ENCODE peak calls at places on chromosome X, in four cellular contexts. One of them, this sample, is unnamed.

GRCh38 chrX:31356501-31357263 is 284.8 kb upstream of the FTHL17 start:
- DNase-seq in fibroblast of lung: no peak
- DNase-seq in SK-N-SH: no peak
- DNase-seq in hepatocyte: no peak
- DNase-seq in this sample: no peak

GRCh38 chrX:145821291-145821897 is 3.8 kb downstream of the SLITRK2 start:
- DNase-seq in fibroblast of lung: no peak
- DNase-seq in SK-N-SH: no peak
- DNase-seq in hepatocyte: peak; percentile 41
- DNase-seq in this sample: no peak

GRCh38 chrX:80799616-80800015 is 10.1 kb downstream of the BRWD3 start:
- DNase-seq in fibroblast of lung: no peak
- DNase-seq in SK-N-SH: no peak
- DNase-seq in hepatocyte: no peak
- DNase-seq in this sample: no peak

GRCh38 chrX:127621780-127622179 is 430.4 kb downstream of the ACTRT1 start:
- DNase-seq in fibroblast of lung: no peak
- DNase-seq in SK-N-SH: no peak
- DNase-seq in hepatocyte: no peak
- DNase-seq in this sample: no peak

GRCh38 chrX:69493193-69493592 is 10.9 kb upstream of the NALF2 start:
- DNase-seq in fibroblast of lung: no peak
- DNase-seq in SK-N-SH: peak; percentile 45
- DNase-seq in hepatocyte: peak; percentile 37
- DNase-seq in this sample: peak; percentile 31

GRCh38 chrX:75155454-75155829 is 641 bp downstream of the ABCB7 start:
- DNase-seq in fibroblast of lung: peak; percentile 6
- DNase-seq in SK-N-SH: peak; percentile 2
- DNase-seq in hepatocyte: no peak
- DNase-seq in this sample: no peak

GRCh38 chrX:150577174-150577573 is 8.8 kb downstream of the MTM1 start:
- DNase-seq in fibroblast of lung: no peak
- DNase-seq in SK-N-SH: no peak
- DNase-seq in hepatocyte: no peak
- DNase-seq in this sample: no peak

GRCh38 chrX:54357414-54358377 is at the start of gene WNK3:
- DNase-seq in fibroblast of lung: peak; percentile 78
- DNase-seq in SK-N-SH: peak; percentile 86
- DNase-seq in hepatocyte: peak; percentile 91
- DNase-seq in this sample: no peak

GRCh38 chrX:111098874-111099273 is 2.9 kb downstream of the PAK3 start:
- DNase-seq in fibroblast of lung: peak; percentile 17
- DNase-seq in SK-N-SH: peak; percentile 68
- DNase-seq in hepatocyte: peak; percentile 77
- DNase-seq in this sample: peak; percentile 41

GRCh38 chrX:46561931-46562721 is 11.4 kb upstream of the CHST7 start:
- DNase-seq in fibroblast of lung: peak; percentile 53
- DNase-seq in SK-N-SH: no peak
- DNase-seq in hepatocyte: no peak
- DNase-seq in this sample: no peak

GRCh38 chrX:118047446-118048186 is 69.0 kb downstream of the KLHL13 start:
- DNase-seq in fibroblast of lung: no peak
- DNase-seq in SK-N-SH: no peak
- DNase-seq in hepatocyte: no peak
- DNase-seq in this sample: no peak

GRCh38 chrX:78104447-78105176 is 564 bp downstream of the PGK1 start:
- DNase-seq in fibroblast of lung: peak; percentile 43
- DNase-seq in SK-N-SH: peak; percentile 19
- DNase-seq in hepatocyte: peak; percentile 72
- DNase-seq in this sample: peak; percentile 48

GRCh38 chrX:17944833-17945497 is 83.9 kb upstream of the RAI2 start:
- DNase-seq in fibroblast of lung: no peak
- DNase-seq in SK-N-SH: peak; percentile 15
- DNase-seq in hepatocyte: peak; percentile 15
- DNase-seq in this sample: peak; percentile 14

GRCh38 chrX:11064851-11065600 is 46.1 kb upstream of the HCCS start:
- DNase-seq in fibroblast of lung: peak; percentile 84
- DNase-seq in SK-N-SH: no peak
- DNase-seq in hepatocyte: no peak
- DNase-seq in this sample: no peak

GRCh38 chrX:53684415-53685192 is 1.9 kb downstream of the HUWE1 start:
- DNase-seq in fibroblast of lung: no peak
- DNase-seq in SK-N-SH: no peak
- DNase-seq in hepatocyte: no peak
- DNase-seq in this sample: no peak

GRCh38 chrX:123083924-123084323 is 100.2 kb upstream of the GRIA3 start:
- DNase-seq in fibroblast of lung: peak; percentile 69
- DNase-seq in SK-N-SH: no peak
- DNase-seq in hepatocyte: no peak
- DNase-seq in this sample: no peak

GRCh38 chrX:131827935-131828334 is 195.2 kb upstream of the STK26 start:
- DNase-seq in fibroblast of lung: no peak
- DNase-seq in SK-N-SH: peak; percentile 28
- DNase-seq in hepatocyte: no peak
- DNase-seq in this sample: no peak

GRCh38 chrX:17413228-17413627 is 38.2 kb downstream of the NHS start:
- DNase-seq in fibroblast of lung: peak; percentile 94
- DNase-seq in SK-N-SH: no peak
- DNase-seq in hepatocyte: no peak
- DNase-seq in this sample: no peak

GRCh38 chrX:25011589-25012432 is 4.0 kb downstream of the ARX start:
- DNase-seq in fibroblast of lung: no peak
- DNase-seq in SK-N-SH: no peak
- DNase-seq in hepatocyte: no peak
- DNase-seq in this sample: no peak

GRCh38 chrX:131907488-131908314 is 115.4 kb upstream of the STK26 start:
- DNase-seq in fibroblast of lung: no peak
- DNase-seq in SK-N-SH: no peak
- DNase-seq in hepatocyte: no peak
- DNase-seq in this sample: no peak

GRCh38 chrX:153967536-153968214 is 3.9 kb downstream of the HCFC1 start:
- DNase-seq in fibroblast of lung: no peak
- DNase-seq in SK-N-SH: no peak
- DNase-seq in hepatocyte: no peak
- DNase-seq in this sample: no peak

GRCh38 chrX:40120838-40121580 is 23.3 kb upstream of the BCOR start:
- DNase-seq in fibroblast of lung: no peak
- DNase-seq in SK-N-SH: no peak
- DNase-seq in hepatocyte: no peak
- DNase-seq in this sample: no peak

GRCh38 chrX:108610141-108610540 is 126.2 kb downstream of the IRS4 start:
- DNase-seq in fibroblast of lung: no peak
- DNase-seq in SK-N-SH: no peak
- DNase-seq in hepatocyte: no peak
- DNase-seq in this sample: no peak

GRCh38 chrX:119887721-119888425 is 7.8 kb upstream of the AKAP14 start:
- DNase-seq in fibroblast of lung: peak; percentile 51
- DNase-seq in SK-N-SH: peak; percentile 86
- DNase-seq in hepatocyte: peak; percentile 78
- DNase-seq in this sample: no peak

GRCh38 chrX:106220177-106220576 is 52.1 kb downstream of the PWWP3B start:
- DNase-seq in fibroblast of lung: no peak
- DNase-seq in SK-N-SH: no peak
- DNase-seq in hepatocyte: no peak
- DNase-seq in this sample: no peak

GRCh38 chrX:49139713-49140112 is 16.2 kb upstream of the GPKOW start:
- DNase-seq in fibroblast of lung: no peak
- DNase-seq in SK-N-SH: no peak
- DNase-seq in hepatocyte: no peak
- DNase-seq in this sample: no peak

GRCh38 chrX:10014462-10015373 is 47.6 kb downstream of the CLDN34 start:
- DNase-seq in fibroblast of lung: peak; percentile 85
- DNase-seq in SK-N-SH: peak; percentile 92
- DNase-seq in hepatocyte: peak; percentile 91
- DNase-seq in this sample: peak; percentile 87

GRCh38 chrX:41304178-41304577 is 29.8 kb upstream of the DDX3X start:
- DNase-seq in fibroblast of lung: no peak
- DNase-seq in SK-N-SH: no peak
- DNase-seq in hepatocyte: no peak
- DNase-seq in this sample: no peak

GRCh38 chrX:107442914-107443527 is 6.4 kb upstream of the FRMPD3 start:
- DNase-seq in fibroblast of lung: no peak
- DNase-seq in SK-N-SH: no peak
- DNase-seq in hepatocyte: peak; percentile 19
- DNase-seq in this sample: no peak

GRCh38 chrX:78321809-78322208 is 5.6 kb downstream of the CYSLTR1 start:
- DNase-seq in fibroblast of lung: no peak
- DNase-seq in SK-N-SH: no peak
- DNase-seq in hepatocyte: no peak
- DNase-seq in this sample: peak; percentile 82

GRCh38 chrX:16665089-16665488 is 15.1 kb downstream of the S100G start:
- DNase-seq in fibroblast of lung: peak; percentile 62
- DNase-seq in SK-N-SH: no peak
- DNase-seq in hepatocyte: no peak
- DNase-seq in this sample: no peak

GRCh38 chrX:68822641-68823410 is 6.0 kb upstream of the EFNB1 start:
- DNase-seq in fibroblast of lung: peak; percentile 44
- DNase-seq in SK-N-SH: peak; percentile 66
- DNase-seq in hepatocyte: peak; percentile 73
- DNase-seq in this sample: no peak

GRCh38 chrX:38151426-38151825 is 69.2 kb downstream of the SRPX start:
- DNase-seq in fibroblast of lung: peak; percentile 90
- DNase-seq in SK-N-SH: no peak
- DNase-seq in hepatocyte: no peak
- DNase-seq in this sample: no peak

GRCh38 chrX:85024562-85024961 is 20.9 kb downstream of the APOOL start:
- DNase-seq in fibroblast of lung: no peak
- DNase-seq in SK-N-SH: no peak
- DNase-seq in hepatocyte: no peak
- DNase-seq in this sample: no peak

GRCh38 chrX:78548012-78548411 is 111.1 kb downstream of the RTL3 start:
- DNase-seq in fibroblast of lung: peak; percentile 59
- DNase-seq in SK-N-SH: no peak
- DNase-seq in hepatocyte: no peak
- DNase-seq in this sample: no peak

GRCh38 chrX:43500996-43501694 is 155.0 kb upstream of the MAOA start:
- DNase-seq in fibroblast of lung: no peak
- DNase-seq in SK-N-SH: peak; percentile 2
- DNase-seq in hepatocyte: no peak
- DNase-seq in this sample: no peak

GRCh38 chrX:43504394-43504793 is 151.7 kb upstream of the MAOA start:
- DNase-seq in fibroblast of lung: no peak
- DNase-seq in SK-N-SH: no peak
- DNase-seq in hepatocyte: peak; percentile 23
- DNase-seq in this sample: no peak

GRCh38 chrX:43505759-43506158 is 150.3 kb upstream of the MAOA start:
- DNase-seq in fibroblast of lung: no peak
- DNase-seq in SK-N-SH: no peak
- DNase-seq in hepatocyte: no peak
- DNase-seq in this sample: no peak

DNA sequence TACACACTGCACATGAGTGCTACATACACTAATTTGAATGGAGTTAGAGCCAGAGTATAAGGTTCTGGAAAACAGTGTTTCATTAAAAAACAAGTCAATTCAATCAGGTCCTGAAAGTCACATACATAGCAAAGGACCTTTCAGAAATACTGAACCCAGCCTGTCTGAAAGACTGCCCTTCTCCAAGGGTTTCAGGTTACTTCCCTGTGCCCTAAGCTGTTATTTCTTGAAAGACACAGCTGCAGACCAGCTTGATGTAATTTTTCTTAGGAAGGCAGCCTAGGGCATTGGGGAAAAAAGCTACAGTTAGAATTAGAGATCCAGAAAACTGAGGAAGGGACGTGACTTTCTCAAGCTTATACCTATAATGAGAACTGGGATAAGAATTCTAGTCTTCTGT is 155.9 kb upstream of the MAOA start:
- DNase-seq in fibroblast of lung: no peak
- DNase-seq in SK-N-SH: no peak
- DNase-seq in hepatocyte: no peak
- DNase-seq in this sample: no peak
- H3K27ac ChIP-seq in fibroblast of lung: no peak overlapping the region
- H3K27ac ChIP-seq in SK-N-SH: no peak overlapping the region
- H3K27ac ChIP-seq in hepatocyte: no peak overlapping the region
- H3K27ac ChIP-seq in this sample: no peak overlapping the region

GRCh38 chrX:370244-370962 is 16.3 kb downstream of the PPP2R3B start:
- DNase-seq in fibroblast of lung: no peak
- DNase-seq in SK-N-SH: no peak
- DNase-seq in hepatocyte: no peak
- DNase-seq in this sample: no peak

GRCh38 chrX:367349-367748 is 19.4 kb downstream of the PPP2R3B start:
- DNase-seq in fibroblast of lung: no peak
- DNase-seq in SK-N-SH: no peak
- DNase-seq in hepatocyte: no peak
- DNase-seq in this sample: no peak

GRCh38 chrX:367866-368265 is 18.8 kb downstream of the PPP2R3B start:
- DNase-seq in fibroblast of lung: no peak
- DNase-seq in SK-N-SH: no peak
- DNase-seq in hepatocyte: no peak
- DNase-seq in this sample: no peak

GRCh38 chrX:369563-370101 is 17.1 kb downstream of the PPP2R3B start:
- DNase-seq in fibroblast of lung: no peak
- DNase-seq in SK-N-SH: no peak
- DNase-seq in hepatocyte: no peak
- DNase-seq in this sample: no peak

GRCh38 chrX:368811-369562 is 17.7 kb downstream of the PPP2R3B start:
- DNase-seq in fibroblast of lung: peak; percentile 49
- DNase-seq in SK-N-SH: no peak
- DNase-seq in hepatocyte: no peak
- DNase-seq in this sample: no peak
- H3K4me2 ChIP-seq in fibroblast of lung: no peak overlapping the region
- H3K4me2 ChIP-seq in SK-N-SH: peak overlapping the region; percentile 33
- H3K4me2 ChIP-seq in hepatocyte: peak overlapping the region; percentile 57
- H3K4me2 ChIP-seq in this sample: no peak overlapping the region

DNA sequence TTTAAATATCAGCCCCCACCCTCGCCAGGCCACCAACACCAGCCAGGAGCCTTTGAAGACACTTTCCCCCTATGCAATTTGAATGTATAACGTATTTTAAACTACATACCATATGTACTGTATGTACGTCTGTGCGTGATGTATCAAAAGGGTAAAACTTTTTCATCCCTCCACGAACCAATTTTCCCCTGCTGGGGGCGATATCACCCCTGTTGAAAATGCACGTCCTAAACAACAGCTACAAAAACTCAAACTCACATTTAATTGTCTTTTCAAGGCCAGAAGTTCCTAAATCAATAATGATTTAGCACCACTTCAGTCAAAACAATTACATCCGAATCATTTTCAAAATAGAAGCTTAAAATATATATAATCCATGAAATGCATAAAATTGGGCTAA is 1.4 kb downstream of the VEGFD start:
- DNase-seq in fibroblast of lung: no peak
- DNase-seq in SK-N-SH: no peak
- DNase-seq in hepatocyte: no peak
- DNase-seq in this sample: no peak
- TF ChIP-seq CTCF in fibroblast of lung: peak; percentile 26
- TF ChIP-seq CTCF in SK-N-SH: peak; percentile 44
- TF ChIP-seq CTCF in hepatocyte: no peak
- TF ChIP-seq CTCF in this sample: no peak

DNA sequence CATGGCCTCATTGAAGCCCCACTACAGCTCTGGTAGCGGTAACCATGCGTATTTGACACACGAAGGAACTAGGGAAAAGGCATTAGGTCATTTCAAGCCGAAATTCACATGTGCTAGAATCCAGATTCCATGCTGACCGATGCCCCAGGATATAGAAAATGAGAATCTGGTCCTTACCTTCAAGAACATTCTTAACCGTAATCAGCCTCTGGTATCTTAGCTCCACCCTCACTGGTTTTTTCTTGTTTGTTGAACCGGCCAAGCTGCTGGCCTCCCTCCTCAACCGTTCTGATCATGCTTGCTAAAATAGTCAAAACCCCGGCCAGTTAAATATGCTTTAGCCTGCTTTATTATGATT is 875 bp downstream of the HPRT1 start:
- DNase-seq in fibroblast of lung: peak; percentile 11
- DNase-seq in SK-N-SH: no peak
- DNase-seq in hepatocyte: peak; percentile 13
- DNase-seq in this sample: no peak
- H3K27ac ChIP-seq in fibroblast of lung: peak overlapping the region; percentile 59
- H3K27ac ChIP-seq in SK-N-SH: peak overlapping the region; percentile 54
- H3K27ac ChIP-seq in hepatocyte: peak overlapping the region; percentile 78
- H3K27ac ChIP-seq in this sample: peak overlapping the region; percentile 86

This sample was measured in DND-41.